ENCODE peak calls at places on chromosomes 13 and 19, in five cellular contexts. B is fibroblast of mammary gland, H is heart left ventricle, W is AG09319, V is upper lobe of right lung. G is an unnamed sample.

GRCh38 chr19:19403373-19403901 is 2.0 kb upstream of the GATAD2A start:
- DNase-seq in B (peak), H (no peak), W (no peak), V (no peak), G (no peak)

GRCh38 chr13:47672245-47672975 is 328.7 kb downstream of the SUCLA2 start:
- DNase-seq in W (no peak), V (no peak), B (peak), H (no peak), G (no peak)

GRCh38 chr13:61608138-61608537 is 192.5 kb upstream of the PCDH20 start:
- DNase-seq in H (no peak), W (no peak), V (no peak), B (no peak), G (no peak)

GRCh38 chr13:30143671-30144400 is 163.5 kb downstream of the KATNAL1 start:
- DNase-seq in B (peak), H (no peak), W (no peak), V (no peak), G (no peak)

GRCh38 chr19:5364674-5365073 is 24.1 kb upstream of the PTPRS start:
- DNase-seq in W (no peak), H (no peak), B (no peak), V (no peak), G (no peak)

GRCh38 chr13:26132756-26133155 is 80.9 kb upstream of the SHISA2 start:
- DNase-seq in V (no peak), H (no peak), B (peak), W (no peak), G (no peak)

GRCh38 chr19:371501-372160 is 27.0 kb upstream of the MIER2 start:
- DNase-seq in H (no peak), V (no peak), B (no peak), W (no peak), G (no peak)

GRCh38 chr13:50732712-50733111 is 110.8 kb downstream of the DLEU7 start:
- DNase-seq in W (peak), H (no peak), V (no peak), B (peak), G (no peak)

GRCh38 chr19:49786432-49786831 is 19.6 kb downstream of the AP2A1 start:
- DNase-seq in B (peak), V (no peak), W (peak), H (no peak), G (no peak)

GRCh38 chr13:26460652-26461051 is 96.8 kb upstream of the WASF3 start:
- DNase-seq in B (peak), H (peak), W (no peak), V (no peak), G (no peak)

GRCh38 chr19:55688422-55689218 is 13.6 kb downstream of the EPN1 start:
- DNase-seq in W (no peak), V (peak), H (no peak), B (no peak), G (no peak)

GRCh38 chr13:42815686-42816085 is 34.3 kb downstream of the FAM216B start:
- DNase-seq in H (no peak), W (no peak), B (peak), V (no peak), G (no peak)

GRCh38 chr13:38366954-38367645 is 17.4 kb downstream of the UFM1 start:
- DNase-seq in H (no peak), V (no peak), W (no peak), B (peak), G (no peak)

GRCh38 chr13:101523732-101524131 is 71.3 kb downstream of the ITGBL1 start:
- DNase-seq in H (no peak), W (no peak), B (peak), V (no peak), G (no peak)

GRCh38 chr19:534088-534487 is 2.5 kb downstream of the CDC34 start:
- DNase-seq in H (no peak), B (no peak), W (no peak), V (no peak), G (no peak)

GRCh38 chr19:17296278-17296677 is 6.9 kb downstream of the ABHD8 start:
- DNase-seq in V (no peak), B (peak), H (no peak), W (no peak), G (no peak)

GRCh38 chr19:33414667-33415605 is 41.4 kb downstream of the CEBPG start:
- DNase-seq in W (no peak), V (no peak), B (no peak), H (no peak), G (no peak)

GRCh38 chr13:74662895-74663294 is 528.7 kb upstream of the KLF12 start:
- DNase-seq in B (peak), H (no peak), V (no peak), W (no peak), G (no peak)

GRCh38 chr13:106602178-106602577 is 34.2 kb upstream of the ARGLU1 start:
- DNase-seq in W (no peak), H (no peak), V (no peak), B (no peak), G (no peak)

GRCh38 chr19:53511357-53511756 is 26.6 kb upstream of the ZNF331 start:
- DNase-seq in W (no peak), H (no peak), B (no peak), V (no peak), G (no peak)

DNA sequence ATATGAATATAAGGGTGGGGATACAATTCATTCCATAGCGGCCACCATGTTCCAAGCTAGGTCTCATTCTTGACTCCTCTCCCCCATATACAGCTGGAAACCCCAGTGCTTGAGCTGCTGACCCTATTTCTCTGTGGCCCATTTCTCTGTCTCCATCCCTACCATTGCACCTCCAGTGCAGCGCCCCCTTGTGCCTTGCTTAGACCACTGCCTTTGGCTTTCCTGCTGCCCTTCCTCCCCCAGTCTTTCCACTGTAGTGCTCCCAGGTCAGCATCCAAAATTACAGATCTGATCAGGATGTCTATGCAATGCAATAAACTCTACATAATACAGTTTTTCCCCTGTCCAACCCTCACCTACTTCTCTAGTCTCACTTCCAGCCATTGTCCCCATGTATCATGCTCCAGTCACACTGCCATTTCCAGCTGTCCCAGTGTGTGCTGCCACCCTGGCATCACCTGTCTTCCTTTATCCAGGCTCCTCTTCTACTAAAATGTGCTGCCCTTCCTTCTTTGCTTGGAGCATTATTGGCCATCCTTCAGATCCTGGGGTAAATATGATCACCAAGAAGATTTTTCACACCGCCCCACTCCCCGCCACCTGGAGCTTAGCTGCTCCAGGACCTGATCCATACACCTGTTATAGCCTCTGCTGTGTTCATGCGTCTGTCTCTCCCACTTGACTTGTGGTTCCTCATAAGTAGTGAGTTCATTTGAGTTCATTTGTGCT is 199.4 kb upstream of the IPO5 start:
- DNase-seq in V (no peak), H (no peak), B (no peak), W (no peak), G (no peak)
- TF ChIP-seq CTCF in V (no peak), H (no peak), B (peak), W (no peak), G (no peak)

DNA sequence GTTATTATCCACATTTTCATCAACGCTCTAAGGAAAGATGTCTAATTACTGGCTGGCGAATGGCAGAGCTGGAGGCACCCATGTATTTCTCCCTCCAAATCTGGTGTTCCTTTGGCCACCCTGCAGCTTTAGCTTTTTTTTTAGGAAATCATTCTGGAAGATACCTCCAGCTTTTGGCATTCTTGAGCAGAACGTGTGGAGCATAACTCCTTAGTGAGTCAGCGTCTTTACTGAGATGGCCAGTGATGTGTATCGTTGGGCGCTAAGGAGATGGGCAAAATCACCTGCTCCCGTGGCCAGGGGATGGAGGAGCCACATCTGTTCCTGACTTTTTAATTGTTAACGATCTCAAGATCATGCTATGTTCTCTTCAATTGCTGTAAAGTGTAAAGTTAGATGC is 24.5 kb upstream of the C1QTNF9 start:
- DNase-seq in H (no peak), V (no peak), B (no peak), W (no peak), G (no peak)
- TF ChIP-seq CTCF in H (no peak), V (no peak), B (no peak), W (no peak), G (no peak)

DNA sequence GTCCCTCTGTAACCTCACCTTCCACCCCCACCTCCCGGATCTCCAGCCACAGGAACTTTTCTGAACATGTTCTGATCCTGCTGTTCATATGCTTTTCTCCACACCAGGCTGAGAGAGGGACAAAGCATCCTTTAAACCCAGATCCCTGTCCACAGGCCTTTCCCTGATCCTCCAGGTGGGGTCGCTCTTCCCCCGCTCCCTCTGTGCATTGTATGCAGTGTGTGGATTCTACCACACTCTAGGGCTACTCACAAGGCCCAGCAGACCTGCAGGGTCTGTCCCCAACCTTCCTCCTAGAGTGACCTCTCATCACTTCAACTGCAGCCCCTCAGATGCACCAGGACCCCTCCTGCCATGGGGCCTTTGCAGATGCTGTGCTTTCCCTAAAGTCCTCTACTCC is 1200.6 kb downstream of the UQCRFS1 start:
- DNase-seq in V (no peak), B (no peak), W (no peak), H (no peak), G (no peak)
- TF ChIP-seq CTCF in V (no peak), B (no peak), W (no peak), H (no peak), G (no peak)

DNA sequence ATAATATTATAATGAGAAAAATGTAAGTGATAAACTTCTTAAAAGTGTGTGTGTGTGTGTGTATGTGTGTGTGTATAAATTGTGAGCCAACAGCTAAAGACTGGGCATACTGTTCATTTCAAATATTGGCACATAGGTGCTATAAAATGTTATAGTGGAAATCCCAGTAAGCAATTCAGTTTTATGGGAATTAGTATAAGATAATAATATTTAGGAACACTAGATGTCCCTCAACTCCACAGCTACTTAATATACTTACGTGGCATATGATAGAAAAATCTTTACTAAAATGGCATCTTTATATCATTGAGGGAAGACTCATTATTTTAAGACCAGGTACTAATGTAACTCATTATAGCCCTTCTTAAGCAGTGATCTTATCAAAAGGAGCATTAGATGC is 266.3 kb downstream of the MAB21L1 start:
- DNase-seq in W (no peak), H (no peak), B (peak), V (no peak), G (no peak)
- TF ChIP-seq CTCF in W (no peak), H (no peak), B (peak), V (no peak), G (no peak)

DNA sequence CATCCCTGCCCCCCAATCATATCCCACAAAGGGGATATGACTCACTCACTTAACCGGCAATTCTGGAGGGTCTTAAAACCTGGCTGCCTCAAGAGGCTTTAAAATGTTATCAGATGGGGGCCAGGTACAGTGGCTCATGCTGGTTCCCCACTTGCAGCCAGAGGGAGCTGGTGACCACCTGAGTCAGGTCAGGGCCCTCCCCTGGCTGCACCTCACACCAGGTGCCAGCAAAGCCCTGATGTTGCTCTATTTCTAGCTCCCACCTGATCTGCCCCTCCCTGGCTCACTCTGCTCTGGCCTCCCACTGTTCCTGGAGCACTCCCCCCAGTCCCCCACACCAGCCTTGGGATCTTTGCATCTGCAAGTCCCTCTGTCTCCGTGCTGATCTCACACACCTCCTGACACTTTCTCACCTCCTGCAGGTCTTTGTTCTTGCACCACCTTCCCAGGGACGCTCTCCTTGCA is 14.2 kb downstream of the HPN start:
- DNase-seq in H (no peak), V (no peak), B (no peak), W (no peak), G (no peak)
- TF ChIP-seq CTCF in H (no peak), V (peak), B (no peak), W (no peak), G (no peak)

GRCh38 chr13:90867336-90867683 is 480.2 kb upstream of the MIR17HG start:
- DNase-seq in H (peak), B (peak), W (peak), V (peak), G (no peak)
- TF ChIP-seq CTCF in H (peak), B (peak), W (peak), V (peak), G (no peak)

DNA sequence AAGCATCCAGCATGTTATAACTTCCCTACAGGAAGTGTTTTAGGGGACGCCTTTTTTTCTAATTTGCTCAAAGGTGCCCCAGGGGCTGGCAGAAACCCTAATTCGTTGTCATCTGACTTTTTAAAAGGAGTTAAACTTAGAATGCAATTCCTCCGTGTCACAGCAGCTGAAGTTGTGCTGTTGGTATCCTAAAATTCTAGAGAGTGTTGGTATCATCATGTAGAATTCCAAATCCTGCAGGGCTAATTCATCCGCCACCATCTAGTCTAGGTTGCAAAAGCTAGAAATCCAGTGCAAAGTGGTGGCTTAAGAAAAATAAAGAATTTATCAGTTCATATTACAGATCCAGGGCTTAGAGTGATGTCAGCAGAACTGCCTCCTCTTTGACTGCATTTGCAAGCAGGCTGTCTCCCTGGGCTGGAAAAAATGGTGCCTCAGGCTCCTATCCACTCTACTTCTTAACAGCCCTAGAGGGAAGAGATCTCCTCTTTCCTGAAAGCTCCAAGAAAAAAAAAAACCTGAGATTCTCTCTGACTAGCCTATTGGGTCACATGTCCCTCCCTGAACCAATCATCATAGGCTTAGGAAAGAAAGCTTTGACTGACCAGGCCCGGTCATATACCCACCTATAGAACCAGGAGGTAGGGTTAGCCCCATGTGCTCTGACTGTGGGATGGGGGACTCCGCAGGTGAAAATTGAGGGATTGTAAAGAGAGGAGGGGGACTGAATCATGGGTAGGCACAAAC is 73.0 kb downstream of the MAP4K1 start:
- DNase-seq in V (no peak), W (peak), H (no peak), B (no peak), G (no peak)
- TF ChIP-seq CTCF in V (no peak), W (peak), H (no peak), B (peak), G (peak)

GRCh38 chr19:45451850-45452387 is 15.9 kb upstream of the FOSB start:
- DNase-seq in B (no peak), W (no peak), H (no peak), V (no peak), G (no peak)
- TF ChIP-seq CTCF in B (no peak), W (no peak), H (no peak), V (no peak), G (no peak)

GRCh38 chr13:79631260-79631659 is 150.3 kb downstream of the NDFIP2 start:
- DNase-seq in V (no peak), H (no peak), W (peak), B (peak), G (no peak)
- TF ChIP-seq CTCF in V (no peak), H (peak), W (peak), B (peak), G (no peak)

GRCh38 chr19:10114651-10115391 is 3.3 kb downstream of the P2RY11 start:
- DNase-seq in V (peak), B (no peak), W (no peak), H (no peak), G (no peak)

GRCh38 chr19:10113964-10114650 is 2.6 kb downstream of the P2RY11 start:
- DNase-seq in W (no peak), B (no peak), H (no peak), V (no peak), G (no peak)

GRCh38 chr19:10112037-10112751 is 701 bp downstream of the P2RY11 start:
- DNase-seq in W (no peak), H (no peak), V (peak), B (no peak), G (no peak)

GRCh38 chr19:10112895-10113591 is 1.6 kb downstream of the P2RY11 start:
- DNase-seq in B (peak), H (no peak), W (no peak), V (peak), G (peak)

GRCh38 chr19:10113592-10113963 is 2.1 kb downstream of the P2RY11 start:
- DNase-seq in W (no peak), H (no peak), B (no peak), V (peak), G (no peak)
- TF ChIP-seq CTCF in W (no peak), H (no peak), B (no peak), V (no peak), G (no peak)

G was measured in activated B cell treated with CpG ODN at 0.5 μM for 24 hours.